ENCODE peak calls at places on chromosomes 3 and 15, in six cellular contexts. W is H9, U is IMR-90, J is H1, G is mesenchymal stem cell, N is trophoblast cell. I is an unnamed sample.

GRCh38 chr15:89192771-89193170 is 28.6 kb downstream of the RLBP1 start:
- DNase-seq in W (no peak), U (peak; percentile 28), J (no peak), G (no peak), N (no peak), I (no peak)

GRCh38 chr15:90681480-90681879 is 35.7 kb upstream of the BLM start:
- DNase-seq in W (no peak), U (peak; percentile 93), J (no peak), G (peak; percentile 75), N (peak; percentile 19), I (no peak)

GRCh38 chr15:64916365-64916764 is 4.7 kb downstream of the ANKDD1A start:
- DNase-seq in W (no peak), U (no peak), J (no peak), G (no peak), N (no peak), I (no peak)

GRCh38 chr3:64067510-64068346 is 44.4 kb upstream of the PSMD6 start:
- DNase-seq in W (no peak), U (peak; percentile 20), J (no peak), G (no peak), N (no peak), I (no peak)

GRCh38 chr3:189680723-189681122 is 49.5 kb downstream of the TP63 start:
- DNase-seq in W (no peak), U (no peak), J (no peak), G (no peak), N (no peak), I (no peak)

GRCh38 chr3:130582457-130583155 is 65.6 kb downstream of the COL6A6 start:
- DNase-seq in W (no peak), U (no peak), J (no peak), G (no peak), N (no peak), I (no peak)

GRCh38 chr3:194955546-194955945 is 269.9 kb downstream of the FAM43A start:
- DNase-seq in W (no peak), U (no peak), J (no peak), G (no peak), N (no peak), I (no peak)

GRCh38 chr3:108125550-108126071 is 34.8 kb upstream of the CD47 start:
- DNase-seq in W (no peak), U (no peak), J (no peak), G (no peak), N (no peak), I (no peak)

GRCh38 chr3:188673509-188674239 is 498.1 kb upstream of the TPRG1 start:
- DNase-seq in W (no peak), U (peak; percentile 72), J (no peak), G (peak; percentile 80), N (peak; percentile 65), I (no peak)

GRCh38 chr15:62853114-62853832 is 189.3 kb upstream of the TPM1 start:
- DNase-seq in W (no peak), U (no peak), J (no peak), G (peak; percentile 23), N (no peak), I (no peak)

GRCh38 chr3:78979083-78979482 is 788.7 kb downstream of the ROBO1 start:
- DNase-seq in W (no peak), U (no peak), J (no peak), G (no peak), N (no peak), I (peak; percentile 77)

GRCh38 chr3:179321585-179322322 is 1.1 kb upstream of the ZNF639 start:
- DNase-seq in W (no peak), U (peak; percentile 63), J (no peak), G (peak; percentile 65), N (no peak), I (no peak)

GRCh38 chr3:197454014-197454413 is 101.8 kb downstream of the BDH1 start:
- DNase-seq in W (no peak), U (no peak), J (no peak), G (no peak), N (no peak), I (no peak)

GRCh38 chr15:76252249-76252648 is 59.0 kb downstream of the ETFA start:
- DNase-seq in W (no peak), U (no peak), J (no peak), G (no peak), N (peak; percentile 61), I (no peak)

GRCh38 chr15:48466825-48467224 is 135.6 kb downstream of the DUT start:
- DNase-seq in W (no peak), U (no peak), J (no peak), G (no peak), N (no peak), I (peak; percentile 5)

DNA sequence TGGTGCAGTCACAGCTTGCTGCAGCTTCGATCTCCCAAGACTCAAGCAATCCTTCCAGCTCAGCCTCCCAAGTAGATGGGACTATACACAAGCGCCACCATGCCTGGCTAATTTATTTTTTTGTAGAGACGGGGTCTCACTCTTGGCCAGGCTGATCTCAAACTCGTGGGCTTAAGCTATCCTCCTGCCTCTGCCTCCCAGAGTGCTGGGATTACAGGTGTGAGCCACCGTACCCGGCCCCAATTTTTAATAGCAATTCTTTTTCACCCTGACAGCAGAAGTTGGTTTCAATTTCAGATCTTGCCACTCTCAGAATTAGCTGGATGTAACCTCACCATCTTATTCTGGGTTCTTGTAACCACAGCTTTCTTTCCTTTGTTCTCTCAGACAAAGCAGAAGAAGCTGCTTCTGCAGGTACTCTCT is 64.8 kb downstream of the TRIM71 start:
- DNase-seq in W (no peak), U (no peak), J (no peak), G (no peak), N (no peak), I (no peak)
- H4K91ac ChIP-seq in W (no peak overlapping the region), U (no peak overlapping the region), J (no peak overlapping the region), G (no peak overlapping the region), N (no peak overlapping the region), I (no peak overlapping the region)

GRCh38 chr15:101437209-101437608 is 52.3 kb downstream of the PCSK6 start:
- DNase-seq in W (no peak), U (no peak), J (no peak), G (no peak), N (no peak), I (no peak)

GRCh38 chr15:101438482-101439284 is 50.8 kb downstream of the PCSK6 start:
- DNase-seq in W (no peak), U (no peak), J (no peak), G (no peak), N (no peak), I (no peak)

GRCh38 chr15:101436526-101436925 is 53.0 kb downstream of the PCSK6 start:
- DNase-seq in W (no peak), U (no peak), J (no peak), G (no peak), N (no peak), I (no peak)

GRCh38 chr15:101439285-101439919 is 50.1 kb downstream of the PCSK6 start:
- DNase-seq in W (no peak), U (no peak), J (no peak), G (peak; percentile 37), N (no peak), I (no peak)

DNA sequence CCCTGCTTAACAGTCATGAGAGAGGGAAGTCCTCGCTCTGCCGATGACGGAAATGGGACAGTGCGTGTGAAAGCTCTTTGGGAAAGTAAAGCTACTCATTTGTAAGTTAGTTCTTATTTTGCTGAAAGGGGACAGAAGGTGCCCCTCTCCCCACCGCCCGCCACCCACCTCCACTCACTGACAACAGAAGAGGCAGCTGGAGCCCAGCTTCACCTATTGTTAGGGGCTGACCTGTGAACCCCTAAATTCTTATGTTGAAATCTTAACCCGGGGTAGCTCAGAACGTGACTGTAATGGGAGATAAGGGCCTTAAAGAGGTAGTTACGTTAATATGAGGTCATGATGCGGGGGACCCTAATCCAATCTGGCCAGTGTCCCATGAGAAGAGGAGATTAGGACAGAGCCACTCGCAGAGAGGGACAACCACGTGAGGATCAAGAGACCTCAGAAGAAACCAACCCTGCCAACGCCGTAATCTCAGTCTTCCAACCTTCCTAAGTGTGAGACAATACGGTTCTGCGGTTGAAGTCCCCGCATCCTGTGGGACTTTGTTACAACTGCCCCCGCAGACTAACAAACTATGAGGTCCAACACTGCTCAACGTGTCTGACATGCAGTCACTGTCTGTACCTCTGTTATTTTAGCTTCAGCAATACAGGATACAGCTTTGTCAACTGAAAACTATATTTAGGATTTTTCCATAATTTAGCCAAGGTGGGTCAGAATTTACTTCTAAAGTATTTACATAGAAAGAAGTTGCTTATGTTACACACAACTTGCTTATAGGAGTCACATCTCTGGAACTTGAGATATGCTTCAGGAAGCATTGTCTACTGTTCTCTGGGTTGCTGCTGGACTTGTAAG is 51.7 kb downstream of the PCSK6 start:
- DNase-seq in W (no peak), U (no peak), J (no peak), G (no peak), N (no peak), I (no peak)
- H4K91ac ChIP-seq in W (no peak overlapping the region), U (no peak overlapping the region), J (no peak overlapping the region), G (no peak overlapping the region), N (no peak overlapping the region), I (no peak overlapping the region)

DNA sequence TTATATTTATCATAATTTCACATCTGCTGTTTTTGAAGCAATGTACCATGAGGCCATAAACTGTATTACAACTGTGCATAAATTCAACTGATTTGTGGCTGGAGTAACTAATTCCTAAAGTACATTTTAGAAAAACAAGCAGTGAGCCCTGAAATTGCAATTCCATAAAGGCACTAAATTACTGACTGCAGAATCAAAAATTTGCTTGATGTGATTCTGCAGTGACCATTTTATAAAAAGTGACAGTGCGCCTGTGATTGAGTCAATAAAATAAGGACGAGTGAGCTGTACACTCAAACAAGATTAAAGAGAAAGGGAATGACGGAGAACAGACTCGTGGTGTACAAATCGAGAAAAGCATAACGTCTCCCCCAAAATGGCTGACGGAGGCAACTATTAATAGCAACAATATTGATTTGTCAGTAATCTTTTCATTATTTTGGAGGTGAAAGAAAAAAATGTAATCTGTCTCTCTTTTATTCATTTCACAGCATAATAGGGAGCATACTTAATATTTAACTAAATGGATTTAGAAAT is 121.4 kb upstream of the MEIS2 start:
- DNase-seq in W (no peak), U (no peak), J (no peak), G (no peak), N (no peak), I (no peak)
- H4K91ac ChIP-seq in W (no peak overlapping the region), U (no peak overlapping the region), J (no peak overlapping the region), G (no peak overlapping the region), N (no peak overlapping the region), I (no peak overlapping the region)

GRCh38 chr15:78236491-78236890 is 2.1 kb upstream of the ACSBG1 start:
- DNase-seq in W (peak; percentile 12), U (no peak), J (no peak), G (no peak), N (no peak), I (no peak)

GRCh38 chr15:78229431-78230406 is 4.6 kb downstream of the ACSBG1 start:
- DNase-seq in W (no peak), U (no peak), J (no peak), G (no peak), N (no peak), I (no peak)

GRCh38 chr15:78234515-78235040 is at the start of gene ACSBG1:
- DNase-seq in W (peak; percentile 58), U (no peak), J (no peak), G (no peak), N (no peak), I (no peak)

GRCh38 chr15:78233496-78233895 is 869 bp downstream of the ACSBG1 start:
- DNase-seq in W (no peak), U (no peak), J (no peak), G (no peak), N (no peak), I (no peak)

DNA sequence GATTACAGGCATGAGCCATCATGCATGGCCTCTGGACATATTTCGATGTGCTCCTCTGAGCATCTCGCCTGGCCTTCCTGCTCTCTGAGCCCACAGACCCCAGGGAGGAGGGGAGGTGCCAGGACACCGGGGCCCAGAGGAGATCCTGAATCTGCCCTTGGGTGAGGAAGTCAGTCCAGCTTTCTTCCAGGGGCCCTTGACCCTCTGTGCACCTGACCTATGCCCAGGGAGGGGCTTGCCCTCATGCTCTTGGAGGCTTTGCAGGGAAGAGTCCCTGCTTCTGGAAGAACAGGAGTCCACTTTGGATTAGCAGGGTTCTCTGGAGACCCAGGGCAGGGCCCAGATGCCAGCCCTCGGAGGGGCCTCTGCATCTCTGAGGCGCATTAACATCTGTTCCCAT is 1.4 kb downstream of the ACSBG1 start:
- DNase-seq in W (no peak), U (no peak), J (no peak), G (no peak), N (no peak), I (no peak)
- H4K91ac ChIP-seq in W (no peak overlapping the region), U (no peak overlapping the region), J (peak overlapping the region; percentile 45), G (no peak overlapping the region), N (no peak overlapping the region), I (no peak overlapping the region)

I was measured in neuronal stem cell.